ENCODE peak calls at places on chromosomes 3 and 15, in nine cellular contexts. H is H1, D is ovary, F is stomach, P is transverse colon, O is A549, J is tibial nerve, W is sigmoid colon, Q is HepG2. C is an unnamed sample.

GRCh38 chr3:52350981-52351761 is 35.1 kb downstream of the DNAH1 start:
- DNase-seq in F (no peak), O (no peak), Q (no peak), J (no peak), D (no peak), W (no peak), H (no peak), P (no peak), C (no peak)

GRCh38 chr15:26838742-26839460 is 28.0 kb upstream of the GABRA5 start:
- DNase-seq in Q (no peak), W (no peak), O (peak), H (peak), J (no peak), D (no peak), F (no peak), P (no peak), C (no peak)

GRCh38 chr15:64895285-64896065 is 16.2 kb upstream of the ANKDD1A start:
- DNase-seq in W (no peak), H (no peak), D (no peak), J (no peak), P (peak), Q (no peak), O (no peak), F (peak), C (peak)

GRCh38 chr15:44584162-44584749 is 47.3 kb downstream of the EIF3J start:
- DNase-seq in D (no peak), O (peak), J (no peak), H (peak), Q (peak), W (no peak), P (peak), F (peak), C (peak)

GRCh38 chr3:197239857-197240256 is 58.6 kb downstream of the DLG1 start:
- DNase-seq in W (no peak), O (no peak), J (no peak), H (no peak), F (no peak), D (no peak), Q (no peak), P (no peak), C (no peak)

GRCh38 chr3:102473648-102474047 is 38.8 kb downstream of the ZPLD1 start:
- DNase-seq in Q (no peak), P (no peak), O (no peak), W (no peak), J (no peak), F (no peak), H (no peak), D (no peak), C (no peak)

GRCh38 chr15:69648215-69648614 is 195.6 kb downstream of the RPLP1 start:
- DNase-seq in D (no peak), F (no peak), Q (no peak), J (no peak), P (no peak), H (no peak), W (peak), O (no peak), C (no peak)

GRCh38 chr3:140636452-140637138 is 41.3 kb upstream of the TRIM42 start:
- DNase-seq in H (no peak), O (no peak), W (no peak), Q (no peak), D (peak), P (no peak), F (no peak), J (no peak), C (no peak)

GRCh38 chr15:66901336-66902100 is 163.9 kb upstream of the SMAD3 start:
- DNase-seq in D (no peak), O (no peak), Q (no peak), F (no peak), P (no peak), J (no peak), W (peak), H (no peak), C (no peak)

GRCh38 chr3:195897081-195897852 is 11.1 kb downstream of the TNK2 start:
- DNase-seq in F (no peak), P (no peak), J (no peak), Q (no peak), W (peak), D (peak), H (no peak), O (peak), C (no peak)

GRCh38 chr3:3726549-3726948 is 72.7 kb upstream of the LRRN1 start:
- DNase-seq in P (no peak), W (no peak), F (no peak), H (no peak), Q (no peak), J (no peak), D (no peak), O (no peak), C (no peak)

GRCh38 chr3:38634133-38634532 is 15.4 kb downstream of the SCN5A start:
- DNase-seq in D (no peak), Q (peak), P (no peak), W (no peak), O (no peak), F (no peak), H (no peak), J (no peak), C (no peak)

GRCh38 chr3:168647582-168647981 is 551.9 kb upstream of the GOLIM4 start:
- DNase-seq in Q (no peak), W (no peak), P (no peak), H (no peak), J (no peak), O (no peak), D (no peak), F (no peak), C (no peak)

GRCh38 chr15:40235201-40235890 is 3.5 kb upstream of the PAK6 start:
- DNase-seq in W (no peak), F (no peak), P (no peak), H (no peak), D (no peak), Q (no peak), J (no peak), O (no peak), C (no peak)

GRCh38 chr3:175668300-175668699 is 809.2 kb downstream of the NAALADL2 start:
- DNase-seq in P (no peak), H (no peak), J (no peak), Q (no peak), W (no peak), D (no peak), F (no peak), O (no peak), C (no peak)

GRCh38 chr15:70147778-70148177 is 50.1 kb upstream of the TLE3 start:
- DNase-seq in J (no peak), Q (no peak), D (no peak), W (no peak), P (no peak), O (no peak), F (no peak), H (no peak), C (no peak)

DNA sequence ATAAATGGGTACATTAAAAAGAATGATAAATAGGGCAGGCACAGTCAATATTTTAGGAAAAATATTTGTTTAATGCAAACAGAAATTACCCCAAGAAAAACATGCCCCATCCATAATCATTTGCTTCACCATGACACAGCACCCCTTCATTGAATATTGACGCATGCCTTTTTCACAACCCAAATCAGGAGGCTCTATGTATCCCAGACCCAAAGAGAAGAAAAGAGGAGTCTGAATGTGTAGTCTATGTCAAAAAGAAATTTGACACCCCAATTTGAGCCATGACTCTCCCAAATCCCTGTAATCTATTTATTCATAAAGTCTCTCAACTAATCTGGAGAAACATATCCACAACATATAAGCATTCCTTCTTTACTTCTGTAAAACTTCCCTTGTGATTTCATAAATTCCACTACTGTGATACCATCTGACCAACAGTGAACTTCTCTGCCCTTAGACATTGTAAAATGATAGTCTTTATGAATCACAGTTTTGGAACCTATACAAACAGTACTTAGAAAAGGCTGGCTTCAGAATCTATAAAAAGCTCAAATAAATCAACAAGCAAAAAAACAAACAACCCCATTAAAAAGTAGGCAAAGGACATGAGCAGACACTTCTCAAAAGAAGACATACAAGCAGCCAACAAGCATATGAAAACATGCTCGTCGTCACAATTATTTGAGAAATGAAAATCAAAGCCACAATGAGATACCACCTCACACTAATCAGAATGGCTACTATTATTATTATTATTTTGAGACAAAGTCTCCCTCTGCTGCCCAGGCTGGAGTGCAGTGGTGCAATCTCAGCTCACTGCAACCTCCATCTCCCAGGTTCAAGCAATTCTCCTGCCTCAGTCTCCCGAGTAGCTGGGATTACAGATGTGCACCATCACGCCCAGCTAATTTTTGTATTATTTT is 53.4 kb upstream of the XRN1 start:
- DNase-seq in F (no peak), H (no peak), J (no peak), W (no peak), Q (no peak), P (no peak), D (no peak), O (no peak), C (no peak)
- TF ChIP-seq EP300 in F (no peak), H (no peak), J (no peak), W (no peak), Q (no peak), P (no peak), D (no peak), O (no peak), C (no peak)

GRCh38 chr3:14991818-14992612 is 44.6 kb downstream of the NR2C2 start:
- DNase-seq in D (no peak), W (no peak), H (no peak), P (no peak), J (no peak), O (no peak), F (no peak), Q (peak), C (no peak)
- TF ChIP-seq EP300 in D (no peak), W (no peak), H (no peak), P (no peak), J (no peak), O (no peak), F (no peak), Q (no peak), C (no peak)

GRCh38 chr3:77871436-77871835 is 831.5 kb downstream of the ROBO2 start:
- DNase-seq in O (no peak), P (no peak), Q (no peak), J (no peak), W (no peak), F (no peak), H (no peak), D (no peak), C (no peak)
- TF ChIP-seq EP300 in O (no peak), P (no peak), Q (no peak), J (no peak), W (no peak), F (no peak), H (no peak), D (no peak), C (no peak)

GRCh38 chr15:76198456-76199105 is 112.7 kb downstream of the ETFA start:
- DNase-seq in W (peak), O (no peak), J (no peak), P (no peak), H (no peak), Q (no peak), F (no peak), D (no peak), C (no peak)

GRCh38 chr15:76195506-76196285 is 115.6 kb downstream of the ETFA start:
- DNase-seq in Q (peak), H (no peak), W (no peak), P (no peak), J (no peak), D (no peak), O (no peak), F (no peak), C (no peak)

GRCh38 chr15:76196286-76196948 is 114.9 kb downstream of the ETFA start:
- DNase-seq in H (no peak), D (peak), P (peak), W (peak), O (peak), F (peak), J (no peak), Q (peak), C (no peak)

GRCh38 chr15:76197703-76198455 is 113.4 kb downstream of the ETFA start:
- DNase-seq in Q (no peak), W (peak), H (no peak), J (no peak), D (no peak), O (no peak), F (peak), P (peak), C (no peak)

DNA sequence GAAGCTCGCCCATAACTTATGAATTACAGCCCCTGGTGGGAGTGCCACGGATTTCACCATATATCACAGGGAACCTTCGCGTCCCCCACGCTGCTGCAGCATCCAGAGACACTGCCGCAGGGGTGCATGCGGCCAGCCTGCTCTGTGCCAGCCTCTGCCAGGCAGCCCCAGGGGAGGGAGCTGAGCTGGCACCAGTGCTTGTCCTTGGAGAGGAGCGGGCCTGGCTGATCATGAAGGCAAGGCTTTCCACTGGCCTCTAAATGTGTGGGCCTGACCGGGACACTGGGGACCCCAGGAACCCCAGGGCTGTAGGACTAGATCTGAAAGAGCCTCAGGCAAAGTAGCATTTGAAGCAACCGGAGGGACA is 114.3 kb downstream of the ETFA start:
- DNase-seq in W (peak), J (no peak), F (no peak), Q (no peak), D (no peak), P (peak), O (no peak), H (no peak), C (no peak)
- TF ChIP-seq EP300 in W (no peak), J (no peak), F (no peak), Q (no peak), D (no peak), P (no peak), O (no peak), H (no peak), C (no peak)

GRCh38 chr15:63473999-63474809 is 30.2 kb upstream of the USP3 start:
- DNase-seq in H (no peak), O (no peak), Q (peak), F (peak), J (no peak), P (peak), W (no peak), D (no peak), C (no peak)
- TF ChIP-seq EP300 in H (no peak), O (peak), Q (peak), F (no peak), J (no peak), P (no peak), W (no peak), D (no peak), C (no peak)

GRCh38 chr3:58560771-58561311 is 16.4 kb downstream of the FAM107A start:
- DNase-seq in D (no peak), O (peak), P (no peak), H (no peak), W (no peak), Q (peak), F (no peak), J (no peak), C (peak)
- TF ChIP-seq EP300 in D (no peak), O (no peak), P (no peak), H (no peak), W (no peak), Q (no peak), F (no peak), J (no peak), C (no peak)

DNA sequence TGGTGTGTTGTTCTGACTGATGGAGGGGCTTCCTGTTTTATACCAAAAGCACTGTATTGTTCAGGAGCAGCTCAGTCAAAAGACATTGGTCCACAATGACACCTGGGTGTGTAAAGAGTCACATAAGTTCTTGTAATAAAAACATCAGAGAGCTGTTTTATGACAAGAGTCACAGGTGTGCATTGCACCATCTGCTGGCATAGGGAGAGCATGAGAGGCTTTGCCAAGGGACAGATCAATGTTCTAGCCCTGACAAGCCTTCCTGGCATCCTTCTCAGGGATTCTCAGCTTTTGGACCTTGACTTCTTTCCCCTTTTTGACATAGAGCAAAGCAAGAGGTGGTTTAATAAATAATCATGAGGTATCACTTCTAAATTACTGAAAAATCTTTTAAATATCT is 20.5 kb downstream of the ARPP21 start:
- DNase-seq in P (peak), J (no peak), F (no peak), Q (peak), D (no peak), O (no peak), W (no peak), H (no peak), C (no peak)
- TF ChIP-seq EP300 in P (no peak), J (no peak), F (no peak), Q (no peak), D (no peak), O (no peak), W (no peak), H (no peak), C (no peak)

C was measured in upper lobe of left lung.